ENCODE peak calls at places on chromosomes 2 and 18, in ten cellular contexts. Y is NCI-H2081 treated with DMSO at 0.1 percent for 48 hours; Z is dermis blood vessel endothelial cell; M is fibroblast of mammary gland; V is central memory CD4-positive, alpha-beta T cell; L is amygdala; X is HFFc6; J is nucleus accumbens; N is right cardiac atrium; I is iPS-NIHi11. P is an unnamed sample.

GRCh38 chr2:239978381-239978780 is 46.8 kb downstream of the NDUFA10 start:
- DNase-seq in X (no peak), N (no peak), J (no peak), Y (no peak), L (no peak), Z (no peak), M (peak), I (no peak), V (no peak), P (peak)

GRCh38 chr2:3418766-3419165 is 39.3 kb downstream of the TRAPPC12 start:
- DNase-seq in N (no peak), Y (no peak), Z (no peak), X (no peak), V (no peak), L (no peak), I (no peak), J (no peak), M (no peak), P (no peak)

GRCh38 chr2:196201229-196201998 is 30.0 kb upstream of the STK17B start:
- DNase-seq in V (no peak), J (no peak), X (no peak), N (no peak), I (no peak), M (no peak), Y (no peak), Z (peak), L (no peak), P (no peak)

GRCh38 chr18:48563027-48563426 is 24.2 kb downstream of the CTIF start:
- DNase-seq in J (no peak), N (no peak), Y (no peak), M (peak), V (no peak), X (peak), Z (peak), L (no peak), I (no peak), P (peak)

GRCh38 chr2:232138441-232138840 is 176.9 kb downstream of the DIS3L2 start:
- DNase-seq in J (no peak), Y (no peak), I (no peak), N (no peak), L (no peak), V (no peak), Z (peak), X (no peak), M (no peak), P (no peak)

GRCh38 chr2:104163611-104164157 is 690.2 kb upstream of the POU3F3 start:
- DNase-seq in X (no peak), V (no peak), J (no peak), L (no peak), Z (no peak), I (no peak), M (peak), Y (no peak), N (no peak), P (no peak)

GRCh38 chr2:65991332-65991731 is 443.6 kb upstream of the MEIS1 start:
- DNase-seq in V (no peak), I (no peak), X (no peak), Z (no peak), L (no peak), N (no peak), Y (no peak), J (no peak), M (no peak), P (no peak)

GRCh38 chr2:32748158-32748557 is 120.3 kb downstream of the TTC27 start:
- DNase-seq in X (no peak), I (no peak), M (no peak), J (no peak), L (no peak), N (no peak), V (no peak), Y (no peak), Z (no peak), P (no peak)

GRCh38 chr2:231671617-231672350 is 36.5 kb upstream of the PTMA start:
- DNase-seq in N (no peak), V (no peak), I (peak), M (no peak), Z (no peak), Y (no peak), X (no peak), L (no peak), J (no peak), P (no peak)

GRCh38 chr2:56185582-56186046 is 1.8 kb downstream of the CCDC85A start:
- DNase-seq in V (no peak), N (peak), M (no peak), L (no peak), J (no peak), Y (no peak), I (peak), X (peak), Z (peak), P (no peak)

GRCh38 chr18:60188943-60189342 is 183.6 kb downstream of the MC4R start:
- DNase-seq in L (no peak), N (no peak), M (no peak), I (no peak), Y (no peak), J (no peak), Z (no peak), X (no peak), V (no peak), P (no peak)

GRCh38 chr2:144515425-144515693 is 4.6 kb downstream of the ZEB2 start:
- DNase-seq in M (no peak), L (no peak), J (no peak), N (no peak), Y (no peak), Z (no peak), X (no peak), V (no peak), I (no peak), P (no peak)

GRCh38 chr2:120367649-120368048 is 21.7 kb downstream of the INHBB start:
- DNase-seq in Y (no peak), J (no peak), X (peak), I (no peak), M (no peak), N (no peak), L (no peak), Z (no peak), V (no peak), P (no peak)

GRCh38 chr18:23401400-23402347 is 51.4 kb upstream of the RIOK3 start:
- DNase-seq in N (no peak), M (peak), X (no peak), Y (no peak), L (no peak), V (no peak), I (peak), J (no peak), Z (peak), P (peak)

GRCh38 chr2:82234283-82234682 is 1929.7 kb upstream of the LRRTM1 start:
- DNase-seq in L (no peak), Y (no peak), I (no peak), X (no peak), V (no peak), Z (no peak), J (no peak), N (no peak), M (no peak), P (no peak)

GRCh38 chr18:5103286-5103685 is 93.8 kb downstream of the AKAIN1 start:
- DNase-seq in V (no peak), J (no peak), L (no peak), Y (no peak), I (no peak), X (no peak), M (no peak), N (no peak), Z (no peak), P (no peak)

GRCh38 chr2:45180033-45180746 is 170.9 kb upstream of the SIX2 start:
- DNase-seq in Y (no peak), L (no peak), J (no peak), X (no peak), I (no peak), N (no peak), Z (no peak), V (no peak), M (peak), P (no peak)

GRCh38 chr2:239693330-239693729 is 292.5 kb upstream of the HDAC4 start:
- DNase-seq in L (no peak), J (no peak), Z (no peak), M (no peak), V (no peak), N (no peak), Y (no peak), X (no peak), I (no peak), P (no peak)

GRCh38 chr2:217959723-217960122 is 43.1 kb downstream of the TNS1 start:
- DNase-seq in X (no peak), V (no peak), Z (no peak), L (no peak), N (no peak), M (no peak), I (no peak), Y (no peak), J (no peak), P (no peak)

GRCh38 chr2:180559766-180560165 is 420.6 kb upstream of the UBE2E3 start:
- DNase-seq in N (no peak), L (no peak), V (no peak), M (no peak), J (no peak), Y (no peak), X (no peak), Z (peak), I (no peak), P (peak)